ENCODE peak calls at places on chromosomes 11 and 22, in six cellular contexts. A is activated CD4-positive, alpha-beta T cell treated with anti-CD3 and anti-CD28 coated beads, Interleukin-2, amount 50 U/mL, for 1 hour; N is lung; I is D721Med; Z is sciatic nerve; B is NCI-H524 treated with DMSO at 0.1 percent for 48 hours. P is an unnamed sample.

GRCh38 chr11:119975561-119976152 is 162.3 kb downstream of the TRIM29 start:
- DNase-seq in I (peak), A (no peak), B (peak), Z (peak), N (no peak), P (no peak)

GRCh38 chr11:103892603-103893002 is 143.8 kb upstream of the DDI1 start:
- DNase-seq in Z (no peak), A (no peak), I (no peak), N (no peak), B (no peak), P (peak)

GRCh38 chr11:69686452-69686851 is 11.3 kb upstream of the LTO1 start:
- DNase-seq in A (no peak), Z (no peak), I (no peak), B (no peak), N (no peak), P (no peak)

GRCh38 chr22:41873391-41873790 is 40.5 kb downstream of the SREBF2 start:
- DNase-seq in A (peak), Z (no peak), I (no peak), N (no peak), B (no peak), P (no peak)

GRCh38 chr11:6742260-6742659 is 29.5 kb downstream of the OR2AG2 start:
- DNase-seq in A (no peak), Z (no peak), I (no peak), B (no peak), N (no peak), P (no peak)

GRCh38 chr11:73223998-73224730 is 6.1 kb downstream of the P2RY2 start:
- DNase-seq in B (no peak), N (no peak), Z (peak), A (no peak), I (peak), P (no peak)

GRCh38 chr11:113532697-113533424 is 57.7 kb upstream of the DRD2 start:
- DNase-seq in B (no peak), A (peak), I (peak), N (peak), Z (peak), P (peak)

GRCh38 chr11:118592616-118593367 is 14.6 kb upstream of the PHLDB1 start:
- DNase-seq in N (no peak), I (no peak), B (no peak), A (no peak), Z (peak), P (peak)

P was measured in GM03348.